ENCODE peak calls at places on chromosome 11, in five cellular contexts. J is SW 1271, Y is IMR-90, X is NCI-H510A treated with DMSO at 0.1 percent for 48 hours, Q is GM13977. C is an unnamed sample.

GRCh38 chr11:95296621-95297025 is 65.6 kb upstream of the SESN3 start:
- DNase-seq in J (no peak), Y (no peak), X (no peak), Q (peak; percentile 17), C (peak; percentile 91)

GRCh38 chr11:12640926-12641849 is 33.0 kb upstream of the TEAD1 start:
- DNase-seq in J (no peak), Y (no peak), X (no peak), Q (peak; percentile 48), C (no peak)

GRCh38 chr11:70675697-70676374 is 277.5 kb downstream of the CTTN start:
- DNase-seq in J (no peak), Y (no peak), X (peak; percentile 11), Q (no peak), C (peak; percentile 16)

GRCh38 chr11:128187829-128188228 is 399.5 kb downstream of the ETS1 start:
- DNase-seq in J (no peak), Y (peak; percentile 48), X (no peak), Q (no peak), C (no peak)

GRCh38 chr11:70397983-70398833 is at the start of gene CTTN:
- DNase-seq in J (peak; percentile 83), Y (peak; percentile 85), X (peak; percentile 81), Q (peak; percentile 92), C (peak; percentile 96)

GRCh38 chr11:96781082-96781481 is 391.3 kb downstream of the JRKL start:
- DNase-seq in J (no peak), Y (no peak), X (no peak), Q (no peak), C (no peak)

GRCh38 chr11:75667831-75668507 is 869 bp downstream of the MAP6 start:
- DNase-seq in J (no peak), Y (peak; percentile 35), X (peak; percentile 57), Q (peak; percentile 85), C (peak; percentile 79)

GRCh38 chr11:19777342-19778102 is 64.9 kb downstream of the NAV2 start:
- DNase-seq in J (no peak), Y (peak; percentile 84), X (no peak), Q (peak; percentile 88), C (peak; percentile 76)

GRCh38 chr11:126345759-126346585 is 9.5 kb upstream of the ST3GAL4 start:
- DNase-seq in J (no peak), Y (peak; percentile 75), X (no peak), Q (no peak), C (no peak)

GRCh38 chr11:78354741-78355705 is 62.6 kb downstream of the GAB2 start:
- DNase-seq in J (no peak), Y (no peak), X (no peak), Q (peak; percentile 22), C (peak; percentile 97)

GRCh38 chr11:70786021-70786665 is 387.8 kb downstream of the CTTN start:
- DNase-seq in J (no peak), Y (no peak), X (no peak), Q (no peak), C (no peak)

GRCh38 chr11:6326980-6327379 is 6.7 kb upstream of the CAVIN3 start:
- DNase-seq in J (no peak), Y (no peak), X (no peak), Q (no peak), C (no peak)

GRCh38 chr11:432501-433100 is 9.2 kb downstream of the ANO9 start:
- DNase-seq in J (no peak), Y (no peak), X (no peak), Q (no peak), C (no peak)

GRCh38 chr11:126603486-126603885 is 248.0 kb downstream of the ST3GAL4 start:
- DNase-seq in J (no peak), Y (no peak), X (peak; percentile 57), Q (no peak), C (no peak)

GRCh38 chr11:130215531-130216220 is 56.1 kb downstream of the ST14 start:
- DNase-seq in J (no peak), Y (no peak), X (no peak), Q (no peak), C (no peak)

GRCh38 chr11:2584812-2585565 is 114.8 kb downstream of the KCNQ1OT1 start:
- DNase-seq in J (no peak), Y (no peak), X (no peak), Q (no peak), C (no peak)

GRCh38 chr11:112285918-112286317 is 25.3 kb upstream of the PLET1 start:
- DNase-seq in J (no peak), Y (peak; percentile 68), X (no peak), Q (no peak), C (no peak)

GRCh38 chr11:117075186-117075585 is 23.0 kb downstream of the SIK3 start:
- DNase-seq in J (peak; percentile 18), Y (no peak), X (no peak), Q (no peak), C (no peak)

GRCh38 chr11:116499396-116500001 is 273.3 kb downstream of the BUD13 start:
- DNase-seq in J (peak; percentile 10), Y (peak; percentile 22), X (peak; percentile 40), Q (peak; percentile 86), C (peak; percentile 19)

GRCh38 chr11:123159146-123159857 is 35.7 kb downstream of the CLMP start:
- DNase-seq in J (no peak), Y (peak; percentile 47), X (no peak), Q (no peak), C (no peak)

GRCh38 chr11:94128171-94128745 is 383 bp upstream of the PANX1 start:
- DNase-seq in J (no peak), Y (no peak), X (no peak), Q (peak; percentile 37), C (no peak)

GRCh38 chr11:121482231-121483129 is 29.7 kb upstream of the SORL1-AS1 start:
- DNase-seq in J (no peak), Y (no peak), X (no peak), Q (peak; percentile 45), C (no peak)

GRCh38 chr11:12274056-12274455 is 103.3 kb upstream of the PARVA start:
- DNase-seq in J (no peak), Y (no peak), X (no peak), Q (no peak), C (no peak)

GRCh38 chr11:10355257-10355661 is 50.4 kb downstream of the ADM start:
- DNase-seq in J (no peak), Y (no peak), X (no peak), Q (no peak), C (no peak)

GRCh38 chr11:34427171-34427805 is 11.4 kb upstream of the CAT start:
- DNase-seq in J (peak; percentile 42), Y (peak; percentile 72), X (no peak), Q (no peak), C (no peak)

GRCh38 chr11:35276396-35276795 is 137.4 kb downstream of the CD44 start:
- DNase-seq in J (no peak), Y (peak; percentile 39), X (no peak), Q (no peak), C (no peak)

GRCh38 chr11:86790073-86790727 is 10.1 kb upstream of the PRSS23 start:
- DNase-seq in J (no peak), Y (no peak), X (no peak), Q (no peak), C (peak; percentile 19)

GRCh38 chr11:125496465-125496817 is 376 bp upstream of the FEZ1 start:
- DNase-seq in J (no peak), Y (no peak), X (no peak), Q (no peak), C (no peak)

GRCh38 chr11:110833033-110833484 is 120.8 kb upstream of the ARHGAP20 start:
- DNase-seq in J (no peak), Y (peak; percentile 89), X (no peak), Q (no peak), C (no peak)

GRCh38 chr11:33931032-33931431 is 39.2 kb upstream of the LMO2 start:
- DNase-seq in J (no peak), Y (no peak), X (no peak), Q (no peak), C (no peak)